ENCODE peak calls at places on chromosomes 4 and X, in eight cellular contexts. One of them, this sample, is unnamed.

GRCh38 chr4:138897818-138898226 is 117.8 kb upstream of the NOCT start:
- DNase-seq in activated naive CD4-positive, alpha-beta T cell: no peak
- DNase-seq in AG09309: peak
- DNase-seq in brain microvascular endothelial cell: peak
- DNase-seq in CD4-positive, alpha-beta memory T cell: no peak
- DNase-seq in T-helper 2 cell: no peak
- DNase-seq in transverse colon: no peak
- DNase-seq in nucleus accumbens: no peak
- DNase-seq in this sample: no peak

GRCh38 chrX:40207626-40208025 is 109.9 kb upstream of the BCOR start:
- DNase-seq in activated naive CD4-positive, alpha-beta T cell: no peak
- DNase-seq in AG09309: no peak
- DNase-seq in brain microvascular endothelial cell: peak
- DNase-seq in CD4-positive, alpha-beta memory T cell: no peak
- DNase-seq in T-helper 2 cell: no peak
- DNase-seq in transverse colon: no peak
- DNase-seq in nucleus accumbens: no peak
- DNase-seq in this sample: no peak

GRCh38 chrX:17183566-17183965 is 191.4 kb upstream of the NHS start:
- DNase-seq in activated naive CD4-positive, alpha-beta T cell: no peak
- DNase-seq in AG09309: no peak
- DNase-seq in brain microvascular endothelial cell: no peak
- DNase-seq in CD4-positive, alpha-beta memory T cell: no peak
- DNase-seq in T-helper 2 cell: no peak
- DNase-seq in transverse colon: no peak
- DNase-seq in nucleus accumbens: no peak
- DNase-seq in this sample: no peak

GRCh38 chr4:94763500-94763899 is 5.7 kb downstream of the BMPR1B start:
- DNase-seq in activated naive CD4-positive, alpha-beta T cell: no peak
- DNase-seq in AG09309: no peak
- DNase-seq in brain microvascular endothelial cell: no peak
- DNase-seq in CD4-positive, alpha-beta memory T cell: no peak
- DNase-seq in T-helper 2 cell: no peak
- DNase-seq in transverse colon: no peak
- DNase-seq in nucleus accumbens: no peak
- DNase-seq in this sample: no peak

GRCh38 chr4:124111922-124112321 is 600.6 kb downstream of the ANKRD50 start:
- DNase-seq in activated naive CD4-positive, alpha-beta T cell: no peak
- DNase-seq in AG09309: peak
- DNase-seq in brain microvascular endothelial cell: peak
- DNase-seq in CD4-positive, alpha-beta memory T cell: no peak
- DNase-seq in T-helper 2 cell: no peak
- DNase-seq in transverse colon: no peak
- DNase-seq in nucleus accumbens: no peak
- DNase-seq in this sample: no peak

GRCh38 chr4:47528651-47529050 is 43.6 kb downstream of the ATP10D start:
- DNase-seq in activated naive CD4-positive, alpha-beta T cell: no peak
- DNase-seq in AG09309: peak
- DNase-seq in brain microvascular endothelial cell: no peak
- DNase-seq in CD4-positive, alpha-beta memory T cell: no peak
- DNase-seq in T-helper 2 cell: no peak
- DNase-seq in transverse colon: no peak
- DNase-seq in nucleus accumbens: no peak
- DNase-seq in this sample: no peak

GRCh38 chr4:152696764-152697250 is 17.0 kb upstream of the TMEM154 start:
- DNase-seq in activated naive CD4-positive, alpha-beta T cell: no peak
- DNase-seq in AG09309: no peak
- DNase-seq in brain microvascular endothelial cell: peak
- DNase-seq in CD4-positive, alpha-beta memory T cell: peak
- DNase-seq in T-helper 2 cell: peak
- DNase-seq in transverse colon: peak
- DNase-seq in nucleus accumbens: no peak
- DNase-seq in this sample: peak

GRCh38 chr4:43331226-43332078 is 438.9 kb downstream of the GRXCR1 start:
- DNase-seq in activated naive CD4-positive, alpha-beta T cell: no peak
- DNase-seq in AG09309: no peak
- DNase-seq in brain microvascular endothelial cell: peak
- DNase-seq in CD4-positive, alpha-beta memory T cell: no peak
- DNase-seq in T-helper 2 cell: no peak
- DNase-seq in transverse colon: no peak
- DNase-seq in nucleus accumbens: no peak
- DNase-seq in this sample: no peak

GRCh38 chr4:134906404-134907023 is 704.9 kb upstream of the PABPC4L start:
- DNase-seq in activated naive CD4-positive, alpha-beta T cell: no peak
- DNase-seq in AG09309: no peak
- DNase-seq in brain microvascular endothelial cell: no peak
- DNase-seq in CD4-positive, alpha-beta memory T cell: no peak
- DNase-seq in T-helper 2 cell: no peak
- DNase-seq in transverse colon: no peak
- DNase-seq in nucleus accumbens: no peak
- DNase-seq in this sample: no peak

GRCh38 chr4:149801416-149801815 is 14.2 kb downstream of the IQCM start:
- DNase-seq in activated naive CD4-positive, alpha-beta T cell: no peak
- DNase-seq in AG09309: no peak
- DNase-seq in brain microvascular endothelial cell: no peak
- DNase-seq in CD4-positive, alpha-beta memory T cell: no peak
- DNase-seq in T-helper 2 cell: no peak
- DNase-seq in transverse colon: no peak
- DNase-seq in nucleus accumbens: no peak
- DNase-seq in this sample: no peak

GRCh38 chr4:12692815-12693214 is 791.3 kb downstream of the RAB28 start:
- DNase-seq in activated naive CD4-positive, alpha-beta T cell: no peak
- DNase-seq in AG09309: no peak
- DNase-seq in brain microvascular endothelial cell: no peak
- DNase-seq in CD4-positive, alpha-beta memory T cell: no peak
- DNase-seq in T-helper 2 cell: no peak
- DNase-seq in transverse colon: no peak
- DNase-seq in nucleus accumbens: no peak
- DNase-seq in this sample: no peak

GRCh38 chrX:57905141-57905540 is 5.1 kb downstream of the ZXDA start:
- DNase-seq in activated naive CD4-positive, alpha-beta T cell: no peak
- DNase-seq in AG09309: no peak
- DNase-seq in brain microvascular endothelial cell: no peak
- DNase-seq in CD4-positive, alpha-beta memory T cell: no peak
- DNase-seq in T-helper 2 cell: no peak
- DNase-seq in transverse colon: no peak
- DNase-seq in nucleus accumbens: no peak
- DNase-seq in this sample: no peak

GRCh38 chr4:148007303-148007702 is 275.4 kb downstream of the ARHGAP10 start:
- DNase-seq in activated naive CD4-positive, alpha-beta T cell: no peak
- DNase-seq in AG09309: peak
- DNase-seq in brain microvascular endothelial cell: peak
- DNase-seq in CD4-positive, alpha-beta memory T cell: no peak
- DNase-seq in T-helper 2 cell: no peak
- DNase-seq in transverse colon: no peak
- DNase-seq in nucleus accumbens: no peak
- DNase-seq in this sample: no peak

GRCh38 chrX:45517090-45517973 is 316.7 kb upstream of the DIPK2B start:
- DNase-seq in activated naive CD4-positive, alpha-beta T cell: no peak
- DNase-seq in AG09309: no peak
- DNase-seq in brain microvascular endothelial cell: peak
- DNase-seq in CD4-positive, alpha-beta memory T cell: no peak
- DNase-seq in T-helper 2 cell: no peak
- DNase-seq in transverse colon: no peak
- DNase-seq in nucleus accumbens: no peak
- DNase-seq in this sample: no peak

GRCh38 chrX:153884136-153885076 is 1.6 kb downstream of the L1CAM start:
- DNase-seq in activated naive CD4-positive, alpha-beta T cell: no peak
- DNase-seq in AG09309: no peak
- DNase-seq in brain microvascular endothelial cell: no peak
- DNase-seq in CD4-positive, alpha-beta memory T cell: no peak
- DNase-seq in T-helper 2 cell: no peak
- DNase-seq in transverse colon: no peak
- DNase-seq in nucleus accumbens: no peak
- DNase-seq in this sample: no peak

GRCh38 chrX:20585782-20586181 is 319.1 kb upstream of the RPS6KA3 start:
- DNase-seq in activated naive CD4-positive, alpha-beta T cell: no peak
- DNase-seq in AG09309: no peak
- DNase-seq in brain microvascular endothelial cell: no peak
- DNase-seq in CD4-positive, alpha-beta memory T cell: no peak
- DNase-seq in T-helper 2 cell: no peak
- DNase-seq in transverse colon: no peak
- DNase-seq in nucleus accumbens: no peak
- DNase-seq in this sample: no peak